ENCODE peak calls at places on chromosomes 5 and 9, in five cellular contexts. P, S, K, R and A are unnamed samples.

GRCh38 chr9:105062222-105062850 is 134.4 kb upstream of the ABCA1 start:
- DNase-seq in K (no peak), R (no peak), S (no peak), P (no peak), A (no peak)

GRCh38 chr5:29001666-29002065 is 1963.3 kb upstream of the CDH9 start:
- DNase-seq in R (peak; percentile 24), K (no peak), S (no peak), P (no peak), A (no peak)

GRCh38 chr9:19992556-19992955 is 203.7 kb upstream of the SLC24A2 start:
- DNase-seq in P (no peak), S (no peak), K (peak; percentile 34), R (no peak), A (no peak)

GRCh38 chr5:103340717-103341397 is 82.3 kb downstream of the MACIR start:
- DNase-seq in K (no peak), P (no peak), R (no peak), S (no peak), A (no peak)

GRCh38 chr9:108606408-108606807 is 249.4 kb downstream of the ACTL7B start:
- DNase-seq in S (no peak), R (no peak), K (peak; percentile 21), P (no peak), A (no peak)

GRCh38 chr5:126126574-126126973 is 296.6 kb upstream of the GRAMD2B start:
- DNase-seq in P (no peak), K (no peak), S (no peak), R (no peak), A (no peak)

GRCh38 chr9:78972303-78973002 is 599.3 kb upstream of the TLE4 start:
- DNase-seq in S (no peak), K (no peak), R (no peak), P (no peak), A (no peak)

GRCh38 chr5:130720355-130720754 is 444.7 kb downstream of the HINT1 start:
- DNase-seq in R (peak; percentile 56), K (peak; percentile 73), P (no peak), S (no peak), A (peak; percentile 45)

DNA sequence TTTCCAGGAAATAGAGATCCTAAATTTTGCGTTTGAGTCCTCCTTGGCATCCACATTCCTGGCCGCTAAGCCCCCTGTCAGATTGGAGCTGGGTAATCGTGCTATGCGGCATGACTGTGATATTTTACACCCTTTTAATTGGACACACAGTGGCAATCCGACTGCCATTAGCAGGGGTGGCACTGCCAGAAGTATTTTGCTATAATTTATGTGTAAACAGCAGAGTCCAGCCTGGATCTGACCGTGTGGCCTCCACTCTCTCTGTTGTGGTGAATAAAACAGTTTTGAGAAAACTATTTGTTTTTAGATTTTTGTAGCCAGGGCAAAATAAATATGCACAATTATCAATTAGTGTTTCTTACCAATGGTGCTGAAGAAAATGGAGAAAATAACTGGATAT is 281.0 kb upstream of the IRX2 start:
- DNase-seq in S (no peak), K (no peak), R (no peak), P (no peak), A (no peak)
- H3K9me3 ChIP-seq in S (no peaks in the 10 kb centered on the region), K (peaks cover 1% of the 10 kb centered on the region), R (peaks cover 17% of the 10 kb centered on the region), P (no peaks in the 10 kb centered on the region), A (no peaks in the 10 kb centered on the region)

DNA sequence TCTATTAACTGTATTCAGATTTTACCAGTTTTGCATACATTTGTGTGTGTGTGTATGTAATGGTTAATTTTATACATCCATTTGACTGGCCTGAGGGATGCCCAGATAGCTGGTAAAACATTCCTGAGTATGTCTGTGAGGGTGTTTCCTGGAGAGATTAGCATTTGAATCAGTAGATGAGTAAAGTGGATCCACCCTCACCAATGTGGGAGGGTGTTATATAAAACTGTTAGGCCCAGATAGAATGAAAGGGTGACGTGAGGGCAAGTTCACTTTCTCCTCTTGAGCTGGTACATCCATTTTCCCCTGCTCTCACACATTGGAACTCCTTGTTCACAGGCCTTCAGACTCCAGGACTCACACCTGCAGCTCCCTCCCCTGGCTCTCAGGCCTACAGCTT is 88.7 kb downstream of the EMB start:
- DNase-seq in S (no peak), K (no peak), P (no peak), R (peak; percentile 26), A (no peak)
- H3K9me3 ChIP-seq in S (no peaks in the 10 kb centered on the region), K (no peaks in the 10 kb centered on the region), P (no peaks in the 10 kb centered on the region), R (no peaks in the 10 kb centered on the region), A (no peaks in the 10 kb centered on the region)

GRCh38 chr5:110225949-110226348 is 500.5 kb downstream of the TMEM232 start:
- DNase-seq in S (no peak), K (no peak), R (no peak), P (no peak), A (no peak)
- H3K9me3 ChIP-seq in S (no peaks in the 10 kb centered on the region), K (peaks cover 56% of the 10 kb centered on the region), R (peaks cover 10% of the 10 kb centered on the region), P (peaks cover 6% of the 10 kb centered on the region), A (no peaks in the 10 kb centered on the region)

GRCh38 chr5:4054092-4054491 is 458.5 kb downstream of the IRX1 start:
- DNase-seq in K (no peak), R (no peak), S (no peak), P (no peak), A (no peak)
- H3K9me3 ChIP-seq in K (no peaks in the 10 kb centered on the region), R (peaks cover 44% of the 10 kb centered on the region), S (no peaks in the 10 kb centered on the region), P (no peaks in the 10 kb centered on the region), A (no peaks in the 10 kb centered on the region)